ENCODE peak calls at places on chromosome 9, in seven cellular contexts. One of them, this sample, is unnamed. For H3K9me3 and H3K4me1, the result is how much of the 10 kb centered on the place peaks cover.

GRCh38 chr9:21983509-21983908 is 10.7 kb downstream of the CDKN2A start:
- DNase-seq in esophagus muscularis mucosa: no peak
- DNase-seq in tibial artery: no peak
- DNase-seq in heart right ventricle: no peak
- DNase-seq in spleen: no peak
- DNase-seq in HCT116: no peak
- DNase-seq in uterus: no peak
- DNase-seq in this sample: no peak

GRCh38 chr9:83701769-83702168 is 6.0 kb downstream of the UBQLN1 start:
- DNase-seq in spleen: no peak
- DNase-seq in esophagus muscularis mucosa: no peak
- DNase-seq in HCT116: no peak
- DNase-seq in heart right ventricle: no peak
- DNase-seq in tibial artery: no peak
- DNase-seq in uterus: no peak
- DNase-seq in this sample: no peak

GRCh38 chr9:123339666-123340414 is 16.2 kb upstream of the CRB2 start:
- DNase-seq in spleen: no peak
- DNase-seq in uterus: no peak
- DNase-seq in esophagus muscularis mucosa: no peak
- DNase-seq in tibial artery: no peak
- DNase-seq in heart right ventricle: peak
- DNase-seq in HCT116: no peak
- DNase-seq in this sample: no peak

GRCh38 chr9:127686461-127687393 is 20.1 kb upstream of the CFAP157 start:
- DNase-seq in spleen: no peak
- DNase-seq in uterus: no peak
- DNase-seq in tibial artery: no peak
- DNase-seq in HCT116: no peak
- DNase-seq in esophagus muscularis mucosa: no peak
- DNase-seq in heart right ventricle: no peak
- DNase-seq in this sample: no peak

GRCh38 chr9:5851445-5851844 is 18.5 kb upstream of the ERMP1 start:
- DNase-seq in tibial artery: no peak
- DNase-seq in heart right ventricle: no peak
- DNase-seq in spleen: no peak
- DNase-seq in HCT116: no peak
- DNase-seq in uterus: no peak
- DNase-seq in esophagus muscularis mucosa: no peak
- DNase-seq in this sample: no peak

GRCh38 chr9:117412006-117412715 is 2.7 kb downstream of the ASTN2 start:
- DNase-seq in HCT116: no peak
- DNase-seq in tibial artery: no peak
- DNase-seq in spleen: no peak
- DNase-seq in uterus: no peak
- DNase-seq in heart right ventricle: no peak
- DNase-seq in esophagus muscularis mucosa: no peak
- DNase-seq in this sample: no peak

GRCh38 chr9:2145746-2146145 is 130.6 kb downstream of the SMARCA2 start:
- DNase-seq in tibial artery: no peak
- DNase-seq in spleen: no peak
- DNase-seq in uterus: no peak
- DNase-seq in heart right ventricle: no peak
- DNase-seq in esophagus muscularis mucosa: no peak
- DNase-seq in HCT116: no peak
- DNase-seq in this sample: no peak

GRCh38 chr9:129720181-129720864 is 32.5 kb downstream of the PTGES start:
- DNase-seq in esophagus muscularis mucosa: no peak
- DNase-seq in HCT116: no peak
- DNase-seq in uterus: no peak
- DNase-seq in heart right ventricle: no peak
- DNase-seq in spleen: no peak
- DNase-seq in tibial artery: no peak
- DNase-seq in this sample: no peak

GRCh38 chr9:18208166-18209059 is 265.5 kb upstream of the ADAMTSL1 start:
- DNase-seq in spleen: no peak
- DNase-seq in heart right ventricle: no peak
- DNase-seq in uterus: peak
- DNase-seq in HCT116: no peak
- DNase-seq in tibial artery: no peak
- DNase-seq in esophagus muscularis mucosa: no peak
- DNase-seq in this sample: no peak

GRCh38 chr9:34988218-34989055 is 1.1 kb upstream of the DNAJB5 start:
- DNase-seq in HCT116: no peak
- DNase-seq in heart right ventricle: peak
- DNase-seq in spleen: peak
- DNase-seq in uterus: peak
- DNase-seq in esophagus muscularis mucosa: no peak
- DNase-seq in tibial artery: peak
- DNase-seq in this sample: peak

GRCh38 chr9:76419782-76420380 is 25.7 kb upstream of the RFK start:
- DNase-seq in spleen: no peak
- DNase-seq in tibial artery: no peak
- DNase-seq in uterus: no peak
- DNase-seq in esophagus muscularis mucosa: no peak
- DNase-seq in heart right ventricle: no peak
- DNase-seq in HCT116: peak
- DNase-seq in this sample: no peak

GRCh38 chr9:77933976-77934375 is 97.6 kb downstream of the GNAQ start:
- DNase-seq in uterus: no peak
- DNase-seq in spleen: no peak
- DNase-seq in HCT116: no peak
- DNase-seq in heart right ventricle: no peak
- DNase-seq in esophagus muscularis mucosa: no peak
- DNase-seq in tibial artery: no peak
- DNase-seq in this sample: no peak

GRCh38 chr9:121699271-121700164 is 48.1 kb downstream of the DAB2IP start:
- DNase-seq in HCT116: no peak
- DNase-seq in heart right ventricle: peak
- DNase-seq in esophagus muscularis mucosa: no peak
- DNase-seq in uterus: peak
- DNase-seq in tibial artery: no peak
- DNase-seq in spleen: peak
- DNase-seq in this sample: peak

GRCh38 chr9:108474356-108474755 is 381.4 kb downstream of the ACTL7B start:
- DNase-seq in tibial artery: no peak
- DNase-seq in spleen: no peak
- DNase-seq in uterus: no peak
- DNase-seq in heart right ventricle: no peak
- DNase-seq in esophagus muscularis mucosa: no peak
- DNase-seq in HCT116: no peak
- DNase-seq in this sample: no peak

GRCh38 chr9:129126789-129127618 is 15.8 kb downstream of the PTPA start:
- DNase-seq in uterus: no peak
- DNase-seq in HCT116: no peak
- DNase-seq in tibial artery: no peak
- DNase-seq in spleen: no peak
- DNase-seq in heart right ventricle: no peak
- DNase-seq in esophagus muscularis mucosa: no peak
- DNase-seq in this sample: no peak

GRCh38 chr9:125763373-125763772 is 16.2 kb downstream of the PBX3 start:
- DNase-seq in HCT116: no peak
- DNase-seq in tibial artery: no peak
- DNase-seq in heart right ventricle: no peak
- DNase-seq in esophagus muscularis mucosa: no peak
- DNase-seq in spleen: no peak
- DNase-seq in uterus: no peak
- DNase-seq in this sample: no peak

GRCh38 chr9:125757834-125758233 is 10.7 kb downstream of the PBX3 start:
- DNase-seq in tibial artery: no peak
- DNase-seq in HCT116: no peak
- DNase-seq in esophagus muscularis mucosa: no peak
- DNase-seq in uterus: no peak
- DNase-seq in spleen: no peak
- DNase-seq in heart right ventricle: no peak
- DNase-seq in this sample: no peak

GRCh38 chr9:3948826-3949578 is 350.9 kb downstream of the GLIS3 start:
- DNase-seq in uterus: no peak
- DNase-seq in heart right ventricle: no peak
- DNase-seq in spleen: no peak
- DNase-seq in esophagus muscularis mucosa: no peak
- DNase-seq in tibial artery: no peak
- DNase-seq in HCT116: no peak
- DNase-seq in this sample: no peak

GRCh38 chr9:76023715-76024195 is 133.3 kb downstream of the PCSK5 start:
- DNase-seq in esophagus muscularis mucosa: no peak
- DNase-seq in heart right ventricle: no peak
- DNase-seq in HCT116: peak
- DNase-seq in spleen: no peak
- DNase-seq in tibial artery: no peak
- DNase-seq in uterus: no peak
- DNase-seq in this sample: peak

GRCh38 chr9:132516911-132517310 is 65.5 kb upstream of the BARHL1 start:
- DNase-seq in tibial artery: no peak
- DNase-seq in heart right ventricle: no peak
- DNase-seq in uterus: no peak
- DNase-seq in HCT116: no peak
- DNase-seq in spleen: no peak
- DNase-seq in esophagus muscularis mucosa: no peak
- DNase-seq in this sample: no peak

GRCh38 chr9:124286292-124286931 is 28.7 kb downstream of the NEK6 start:
- DNase-seq in HCT116: peak
- DNase-seq in uterus: no peak
- DNase-seq in heart right ventricle: no peak
- DNase-seq in tibial artery: no peak
- DNase-seq in spleen: no peak
- DNase-seq in esophagus muscularis mucosa: no peak
- DNase-seq in this sample: no peak

GRCh38 chr9:129284607-129285291 is 106.7 kb upstream of the IER5L start:
- DNase-seq in esophagus muscularis mucosa: peak
- DNase-seq in spleen: peak
- DNase-seq in uterus: no peak
- DNase-seq in HCT116: no peak
- DNase-seq in tibial artery: peak
- DNase-seq in heart right ventricle: no peak
- DNase-seq in this sample: no peak

GRCh38 chr9:137454145-137454505 is 5.0 kb downstream of the NSMF start:
- DNase-seq in tibial artery: peak
- DNase-seq in HCT116: no peak
- DNase-seq in heart right ventricle: peak
- DNase-seq in esophagus muscularis mucosa: no peak
- DNase-seq in spleen: peak
- DNase-seq in uterus: peak
- DNase-seq in this sample: peak

GRCh38 chr9:82445556-82445955 is 457.0 kb downstream of the SPATA31D1 start:
- DNase-seq in uterus: no peak
- DNase-seq in HCT116: no peak
- DNase-seq in esophagus muscularis mucosa: no peak
- DNase-seq in spleen: no peak
- DNase-seq in heart right ventricle: no peak
- DNase-seq in tibial artery: no peak
- DNase-seq in this sample: no peak
- H3K9me3 ChIP-seq in uterus: under half
- H3K9me3 ChIP-seq in HCT116: under half
- H3K9me3 ChIP-seq in esophagus muscularis mucosa: under half
- H3K9me3 ChIP-seq in spleen: under half
- H3K9me3 ChIP-seq in heart right ventricle: under half
- H3K9me3 ChIP-seq in tibial artery: under half
- H3K9me3 ChIP-seq in this sample: under half

DNA sequence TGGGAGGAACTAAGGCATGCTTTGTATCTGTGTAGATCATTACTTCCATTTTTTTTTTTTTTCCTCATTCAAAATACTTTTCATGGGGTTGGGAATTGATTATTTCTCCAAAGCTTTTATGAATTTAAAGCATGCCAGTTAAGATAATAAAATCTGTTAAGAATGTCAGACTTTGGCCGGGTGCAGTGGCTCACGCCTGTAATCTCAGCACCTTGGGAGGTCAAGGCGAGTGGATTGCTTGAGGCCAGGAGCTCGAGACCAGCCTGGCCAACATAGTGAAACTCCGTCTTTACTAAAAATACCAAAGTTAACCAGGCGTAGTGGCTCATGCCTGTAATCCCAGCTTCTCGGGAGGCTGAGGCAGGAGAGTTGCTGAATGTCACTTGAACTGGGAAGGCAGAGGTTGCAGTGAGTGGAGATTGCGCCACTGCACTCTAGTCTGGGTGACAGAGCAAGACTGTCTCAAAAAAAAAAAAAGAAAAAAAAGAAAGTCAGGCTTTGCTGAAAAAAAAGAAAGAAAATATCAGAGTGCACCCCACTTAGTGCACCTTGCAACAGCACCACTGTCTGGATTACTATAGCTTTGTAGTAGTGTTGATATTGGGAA is 18.5 kb downstream of the TBC1D2 start:
- DNase-seq in uterus: no peak
- DNase-seq in tibial artery: no peak
- DNase-seq in spleen: no peak
- DNase-seq in heart right ventricle: no peak
- DNase-seq in HCT116: no peak
- DNase-seq in esophagus muscularis mucosa: no peak
- DNase-seq in this sample: no peak
- H3K27ac ChIP-seq in uterus: no peak
- H3K27ac ChIP-seq in tibial artery: no peak
- H3K27ac ChIP-seq in spleen: no peak
- H3K27ac ChIP-seq in heart right ventricle: no peak
- H3K27ac ChIP-seq in HCT116: no peak
- H3K27ac ChIP-seq in esophagus muscularis mucosa: no peak
- H3K27ac ChIP-seq in this sample: no peak

GRCh38 chr9:93812410-93812668 is 142.8 kb downstream of the BARX1 start:
- DNase-seq in heart right ventricle: no peak
- DNase-seq in tibial artery: no peak
- DNase-seq in uterus: no peak
- DNase-seq in spleen: no peak
- DNase-seq in esophagus muscularis mucosa: peak
- DNase-seq in HCT116: no peak
- DNase-seq in this sample: no peak
- H3K4me1 ChIP-seq in heart right ventricle: under half
- H3K4me1 ChIP-seq in tibial artery: under half
- H3K4me1 ChIP-seq in uterus: under half
- H3K4me1 ChIP-seq in spleen: under half
- H3K4me1 ChIP-seq in esophagus muscularis mucosa: under half
- H3K4me1 ChIP-seq in HCT116: under half
- H3K4me1 ChIP-seq in this sample: under half

DNA sequence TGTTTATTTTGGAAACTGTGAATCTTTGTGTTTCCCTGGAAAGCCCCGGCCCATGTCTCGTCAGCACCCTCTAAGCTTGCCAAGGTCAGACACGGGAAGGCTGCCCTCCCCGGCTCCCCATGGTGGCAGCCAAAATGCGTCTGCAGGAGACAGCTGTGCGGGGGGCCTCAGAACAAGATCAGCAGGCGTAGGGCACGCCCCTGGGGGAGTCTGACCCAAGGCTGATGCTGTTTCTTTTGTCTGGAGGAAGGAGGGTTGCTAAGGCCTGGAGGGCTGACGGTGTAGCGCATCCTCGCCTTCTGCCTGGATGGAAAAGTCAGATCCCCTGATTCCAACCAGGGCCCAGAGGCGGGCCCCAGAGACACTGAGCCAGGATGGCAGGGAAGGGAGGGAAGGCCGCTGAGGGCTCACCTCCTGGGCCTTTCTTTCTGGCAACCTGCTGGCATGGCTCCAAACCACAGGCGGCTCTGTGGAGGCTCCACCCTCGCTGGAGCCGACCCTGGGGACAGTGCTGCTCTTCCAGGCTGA is 57.2 kb downstream of the OLFM1 start:
- DNase-seq in tibial artery: no peak
- DNase-seq in uterus: no peak
- DNase-seq in heart right ventricle: no peak
- DNase-seq in spleen: no peak
- DNase-seq in HCT116: no peak
- DNase-seq in esophagus muscularis mucosa: no peak
- DNase-seq in this sample: no peak
- H3K9me3 ChIP-seq in tibial artery: under half
- H3K9me3 ChIP-seq in uterus: under half
- H3K9me3 ChIP-seq in heart right ventricle: under half
- H3K9me3 ChIP-seq in spleen: under half
- H3K9me3 ChIP-seq in HCT116: under half
- H3K9me3 ChIP-seq in esophagus muscularis mucosa: under half
- H3K9me3 ChIP-seq in this sample: under half

This sample was measured in CD4-positive, alpha-beta memory T cell.